ENCODE peak calls at places on chromosomes 3 and 15, in four cellular contexts. P is germinal center, E is Calu3, A is nephron progenitor cell. C is an unnamed sample.

GRCh38 chr3:41075958-41076357 is 123.3 kb upstream of the CTNNB1 start:
- DNase-seq in P (no peak), E (no peak), A (no peak), C (peak)

GRCh38 chr3:7562892-7563291 is 702.0 kb downstream of the GRM7 start:
- DNase-seq in P (no peak), E (no peak), A (no peak), C (no peak)

GRCh38 chr15:81293728-81294500 is 30.0 kb downstream of the STARD5 start:
- DNase-seq in P (peak), E (no peak), A (no peak), C (no peak)

GRCh38 chr3:132029182-132029902 is 5.5 kb downstream of the CPNE4 start:
- DNase-seq in P (peak), E (peak), A (peak), C (peak)

GRCh38 chr3:187767266-187768032 is 22.2 kb upstream of the BCL6 start:
- DNase-seq in P (no peak), E (no peak), A (no peak), C (peak)

GRCh38 chr15:67212655-67213054 is 41.8 kb downstream of the AAGAB start:
- DNase-seq in P (no peak), E (no peak), A (no peak), C (no peak)

GRCh38 chr3:127083778-127084355 is 101.0 kb downstream of the PLXNA1 start:
- DNase-seq in P (no peak), E (no peak), A (no peak), C (no peak)

GRCh38 chr15:58876306-58876705 is 57.2 kb downstream of the SLTM start:
- DNase-seq in P (no peak), E (no peak), A (no peak), C (no peak)

GRCh38 chr15:101176625-101177024 is 75.2 kb downstream of the CHSY1 start:
- DNase-seq in P (no peak), E (no peak), A (no peak), C (peak)

GRCh38 chr3:62875103-62876002 is at the start of gene CADPS:
- DNase-seq in P (peak), E (no peak), A (peak), C (no peak)

GRCh38 chr15:68567345-68567744 is 11.4 kb upstream of the CORO2B start:
- DNase-seq in P (no peak), E (no peak), A (no peak), C (no peak)

GRCh38 chr3:5195605-5196004 is 8.1 kb downstream of the EDEM1 start:
- DNase-seq in P (no peak), E (no peak), A (no peak), C (no peak)

GRCh38 chr15:42577514-42578031 is 2.2 kb downstream of the STARD9 start:
- DNase-seq in P (no peak), E (no peak), A (no peak), C (peak)

GRCh38 chr15:80485370-80486164 is 81.4 kb downstream of the ARNT2 start:
- DNase-seq in P (no peak), E (no peak), A (no peak), C (no peak)

GRCh38 chr15:56916825-56917477 is 1.5 kb upstream of the TCF12 start:
- DNase-seq in P (no peak), E (no peak), A (no peak), C (no peak)

GRCh38 chr3:11643212-11644087 is at the start of gene VGLL4:
- DNase-seq in P (peak), E (peak), A (peak), C (peak)

GRCh38 chr15:68380456-68380855 is 51.5 kb downstream of the ITGA11 start:
- DNase-seq in P (no peak), E (no peak), A (no peak), C (no peak)

GRCh38 chr15:70093481-70094309 is 4.0 kb downstream of the TLE3 start:
- DNase-seq in P (no peak), E (peak), A (no peak), C (no peak)

GRCh38 chr3:113183748-113184661 is 27.4 kb upstream of the BOC start:
- DNase-seq in P (no peak), E (no peak), A (no peak), C (no peak)

GRCh38 chr15:22883196-22883595 is 44.7 kb downstream of the NIPA2 start:
- DNase-seq in P (no peak), E (no peak), A (no peak), C (no peak)

GRCh38 chr3:132606085-132606484 is 9.0 kb downstream of the ACKR4 start:
- DNase-seq in P (no peak), E (no peak), A (no peak), C (peak)

GRCh38 chr3:81632659-81633058 is 128.8 kb downstream of the GBE1 start:
- DNase-seq in P (no peak), E (no peak), A (no peak), C (no peak)

GRCh38 chr15:91924842-91925495 is 71.5 kb downstream of the SLCO3A1 start:
- DNase-seq in P (no peak), E (no peak), A (no peak), C (no peak)

GRCh38 chr15:99651023-99651807 is 82.0 kb downstream of the LYSMD4 start:
- DNase-seq in P (no peak), E (no peak), A (no peak), C (peak)

GRCh38 chr15:88982304-88982945 is 69.2 kb upstream of the MFGE8 start:
- DNase-seq in P (no peak), E (no peak), A (no peak), C (peak)

GRCh38 chr3:71385040-71385685 is 198.4 kb downstream of the FOXP1 start:
- DNase-seq in P (no peak), E (no peak), A (no peak), C (no peak)

GRCh38 chr3:99313481-99313880 is 324.9 kb upstream of the COL8A1 start:
- DNase-seq in P (no peak), E (no peak), A (no peak), C (peak)

GRCh38 chr3:12468276-12468675 is 16.0 kb upstream of the TSEN2 start:
- DNase-seq in P (no peak), E (no peak), A (no peak), C (no peak)

GRCh38 chr15:78950343-78950742 is 5.5 kb upstream of the CTSH start:
- DNase-seq in P (no peak), E (no peak), A (no peak), C (no peak)

C was measured in choroid plexus epithelial cell.